ENCODE peak calls at places on chromosomes 6 and 20, in seven cellular contexts. Q, R, D, L, F, M and Z are unnamed samples.

GRCh38 chr6:110944681-110945151 is 13.8 kb upstream of the GTF3C6 start:
- DNase-seq in Q (peak), R (no peak), D (peak), L (peak), F (no peak), M (no peak), Z (peak)

GRCh38 chr20:32621071-32621913 is 36.2 kb upstream of the NOL4L start:
- DNase-seq in Q (no peak), R (no peak), D (no peak), L (no peak), F (no peak), M (no peak), Z (no peak)

GRCh38 chr6:98769546-98769945 is 64.8 kb upstream of the POU3F2 start:
- DNase-seq in Q (no peak), R (no peak), D (no peak), L (no peak), F (peak), M (no peak), Z (no peak)

GRCh38 chr6:170360476-170360875 is 53.9 kb downstream of the FAM120B start:
- DNase-seq in Q (no peak), R (no peak), D (no peak), L (no peak), F (no peak), M (no peak), Z (no peak)

GRCh38 chr20:21570285-21570992 is 56.6 kb upstream of the NKX2-2 start:
- DNase-seq in Q (no peak), R (no peak), D (no peak), L (no peak), F (no peak), M (no peak), Z (no peak)

GRCh38 chr20:25397827-25398226 is 7.2 kb upstream of the ABHD12 start:
- DNase-seq in Q (no peak), R (no peak), D (no peak), L (no peak), F (no peak), M (no peak), Z (no peak)

GRCh38 chr6:100612101-100612500 is 147.4 kb upstream of the SIM1 start:
- DNase-seq in Q (no peak), R (no peak), D (no peak), L (no peak), F (no peak), M (no peak), Z (no peak)

GRCh38 chr20:46433051-46433450 is 26.6 kb upstream of the ELMO2 start:
- DNase-seq in Q (no peak), R (no peak), D (no peak), L (no peak), F (no peak), M (no peak), Z (no peak)

GRCh38 chr6:159455700-159456274 is 237.3 kb downstream of the SOD2 start:
- DNase-seq in Q (no peak), R (no peak), D (no peak), L (no peak), F (no peak), M (no peak), Z (no peak)

GRCh38 chr6:15431762-15432495 is 186.1 kb downstream of the JARID2 start:
- DNase-seq in Q (no peak), R (no peak), D (peak), L (no peak), F (no peak), M (no peak), Z (no peak)

GRCh38 chr20:23702021-23702420 is 13.2 kb upstream of the CST4 start:
- DNase-seq in Q (no peak), R (no peak), D (peak), L (no peak), F (no peak), M (no peak), Z (no peak)

GRCh38 chr20:51763965-51764602 is 4.1 kb downstream of the ATP9A start:
- DNase-seq in Q (no peak), R (no peak), D (peak), L (no peak), F (no peak), M (no peak), Z (no peak)

GRCh38 chr20:15252289-15252688 is 914.9 kb upstream of the FLRT3 start:
- DNase-seq in Q (no peak), R (no peak), D (no peak), L (no peak), F (no peak), M (no peak), Z (no peak)

GRCh38 chr6:134995536-134995935 is 45.6 kb upstream of the ALDH8A1 start:
- DNase-seq in Q (no peak), R (no peak), D (peak), L (no peak), F (no peak), M (no peak), Z (no peak)

GRCh38 chr6:4956625-4957024 is 47.2 kb downstream of the RPP40 start:
- DNase-seq in Q (no peak), R (no peak), D (no peak), L (no peak), F (no peak), M (no peak), Z (no peak)

GRCh38 chr20:61278296-61278695 is 26.2 kb downstream of the CDH4 start:
- DNase-seq in Q (no peak), R (no peak), D (no peak), L (peak), F (no peak), M (no peak), Z (no peak)

GRCh38 chr6:37280162-37280895 is 22.4 kb upstream of the TMEM217 start:
- DNase-seq in Q (no peak), R (no peak), D (no peak), L (no peak), F (no peak), M (no peak), Z (no peak)

GRCh38 chr6:46648869-46649488 is 3.6 kb downstream of the CYP39A1 start:
- DNase-seq in Q (no peak), R (no peak), D (no peak), L (no peak), F (no peak), M (no peak), Z (no peak)

GRCh38 chr6:39416026-39416425 is 93.5 kb upstream of the KCNK16 start:
- DNase-seq in Q (no peak), R (no peak), D (peak), L (no peak), F (no peak), M (no peak), Z (no peak)

GRCh38 chr20:40890635-40891034 is 138.0 kb upstream of the TOP1 start:
- DNase-seq in Q (no peak), R (no peak), D (no peak), L (no peak), F (no peak), M (no peak), Z (no peak)

GRCh38 chr6:14200047-14200446 is 82.5 kb downstream of the CD83 start:
- DNase-seq in Q (no peak), R (no peak), D (no peak), L (no peak), F (no peak), M (no peak), Z (no peak)

GRCh38 chr6:148069256-148069655 is 273.4 kb upstream of the SASH1 start:
- DNase-seq in Q (no peak), R (no peak), D (no peak), L (no peak), F (no peak), M (no peak), Z (no peak)

GRCh38 chr6:41518118-41518517 is 28.1 kb upstream of the FOXP4 start:
- DNase-seq in Q (no peak), R (no peak), D (no peak), L (no peak), F (no peak), M (no peak), Z (no peak)

GRCh38 chr6:133854633-133855598 is 34.0 kb upstream of the TCF21 start:
- DNase-seq in Q (no peak), R (no peak), D (peak), L (no peak), F (no peak), M (no peak), Z (no peak)

GRCh38 chr6:103215835-103216234 is 1643.9 kb downstream of the HACE1 start:
- DNase-seq in Q (no peak), R (no peak), D (no peak), L (no peak), F (no peak), M (no peak), Z (no peak)

GRCh38 chr6:139007428-139007827 is 19.4 kb upstream of the REPS1 start:
- DNase-seq in Q (no peak), R (no peak), D (no peak), L (no peak), F (no peak), M (no peak), Z (no peak)

GRCh38 chr6:133190912-133191311 is 50.2 kb upstream of the EYA4 start:
- DNase-seq in Q (no peak), R (no peak), D (no peak), L (no peak), F (no peak), M (no peak), Z (no peak)

GRCh38 chr6:27608916-27609883 is 136.3 kb upstream of the ZNF184 start:
- DNase-seq in Q (no peak), R (no peak), D (peak), L (no peak), F (no peak), M (no peak), Z (no peak)

GRCh38 chr6:124008689-124009371 is 205.2 kb downstream of the NKAIN2 start:
- DNase-seq in Q (no peak), R (no peak), D (no peak), L (no peak), F (no peak), M (no peak), Z (no peak)

GRCh38 chr20:37680420-37680819 is 13.4 kb upstream of the CTNNBL1 start:
- DNase-seq in Q (no peak), R (no peak), D (no peak), L (no peak), F (no peak), M (no peak), Z (no peak)

GRCh38 chr20:17491488-17491887 is 39.7 kb downstream of the BFSP1 start:
- DNase-seq in Q (no peak), R (no peak), D (no peak), L (no peak), F (no peak), M (no peak), Z (no peak)